ENCODE peak calls at places on chromosomes 7 and 10, in five cellular contexts. O is neuronal stem cell, N is H9, W is mesenchymal stem cell, E is H1. Q is an unnamed sample.

GRCh38 chr10:34280599-34281374 is 534.3 kb downstream of the PARD3 start:
- DNase-seq in W (peak; percentile 99), O (no peak), E (no peak), N (peak; percentile 43), Q (no peak)

GRCh38 chr10:71621783-71622526 is 97.6 kb downstream of the C10orf105 start:
- DNase-seq in W (peak; percentile 63), O (no peak), E (no peak), N (peak; percentile 61), Q (peak; percentile 67)

GRCh38 chr10:71985542-71986250 is 21.5 kb downstream of the CHST3 start:
- DNase-seq in N (no peak), O (no peak), W (peak; percentile 76), E (no peak), Q (no peak)

GRCh38 chr10:107865691-107866090 is 701.2 kb upstream of the SORCS1 start:
- DNase-seq in W (no peak), E (no peak), O (no peak), N (no peak), Q (no peak)

GRCh38 chr7:116633131-116633988 is 38.6 kb upstream of the MET start:
- DNase-seq in E (no peak), N (no peak), W (peak; percentile 14), O (no peak), Q (no peak)

GRCh38 chr10:14019983-14020668 is 310.6 kb downstream of the FRMD4A start:
- DNase-seq in E (no peak), W (no peak), N (no peak), O (no peak), Q (no peak)

GRCh38 chr7:125644113-125644512 is 714.5 kb upstream of the POT1 start:
- DNase-seq in W (no peak), N (no peak), E (no peak), O (no peak), Q (no peak)

GRCh38 chr10:49092477-49092876 is 22.8 kb downstream of the VSTM4 start:
- DNase-seq in W (no peak), E (no peak), N (peak; percentile 10), O (no peak), Q (no peak)

GRCh38 chr10:29255117-29255516 is 33.8 kb upstream of the LYZL1 start:
- DNase-seq in O (no peak), W (no peak), N (no peak), E (no peak), Q (no peak)

GRCh38 chr10:97659589-97659988 is 19.1 kb downstream of the PI4K2A start:
- DNase-seq in E (no peak), W (peak; percentile 13), N (no peak), O (no peak), Q (no peak)

GRCh38 chr7:75870557-75870956 is 8.3 kb upstream of the RHBDD2 start:
- DNase-seq in E (no peak), O (no peak), N (no peak), W (no peak), Q (no peak)

GRCh38 chr7:138032775-138033174 is 30.9 kb upstream of the CREB3L2 start:
- DNase-seq in E (no peak), N (no peak), W (no peak), O (no peak), Q (no peak)

GRCh38 chr10:62993121-62993520 is 140.0 kb upstream of the NRBF2 start:
- DNase-seq in O (no peak), E (no peak), N (no peak), W (no peak), Q (no peak)

GRCh38 chr7:6153646-6154541 is 118.5 kb downstream of the CYTH3 start:
- DNase-seq in W (no peak), O (no peak), E (no peak), N (no peak), Q (no peak)

GRCh38 chr7:82700739-82701138 is 257.2 kb upstream of the CACNA2D1 start:
- DNase-seq in W (no peak), N (no peak), E (no peak), O (no peak), Q (no peak)

GRCh38 chr10:132849546-132850031 is 63.6 kb upstream of the NKX6-2 start:
- DNase-seq in E (no peak), O (no peak), N (peak; percentile 28), W (no peak), Q (no peak)

GRCh38 chr7:31133497-31133896 is 81.4 kb downstream of the ADCYAP1R1 start:
- DNase-seq in N (no peak), O (no peak), W (no peak), E (no peak), Q (no peak)

GRCh38 chr7:22302193-22302592 is 54.8 kb downstream of the RAPGEF5 start:
- DNase-seq in E (no peak), W (no peak), O (no peak), N (no peak), Q (no peak)

GRCh38 chr7:37729160-37729559 is 45.6 kb downstream of the GPR141 start:
- DNase-seq in N (no peak), E (no peak), O (no peak), W (no peak), Q (no peak)

GRCh38 chr7:139695616-139696015 is 82.2 kb downstream of the HIPK2 start:
- DNase-seq in N (no peak), O (no peak), W (no peak), E (no peak), Q (no peak)

GRCh38 chr7:21200513-21200912 is 227.4 kb upstream of the SP4 start:
- DNase-seq in W (no peak), O (no peak), E (no peak), N (no peak), Q (no peak)

GRCh38 chr7:90817846-90818245 is 221.7 kb downstream of the CDK14 start:
- DNase-seq in W (no peak), O (no peak), E (no peak), N (no peak), Q (no peak)

GRCh38 chr10:88944813-88945212 is 7.8 kb downstream of the ACTA2 start:
- DNase-seq in W (no peak), N (no peak), O (no peak), E (no peak), Q (no peak)

GRCh38 chr7:157831143-157831900 is 494.5 kb downstream of the DNAJB6 start:
- DNase-seq in O (no peak), E (no peak), W (no peak), N (no peak), Q (no peak)

GRCh38 chr10:104342941-104343411 is 4.7 kb upstream of the ITPRIP start:
- DNase-seq in W (peak; percentile 56), E (no peak), O (no peak), N (no peak), Q (no peak)

GRCh38 chr7:47375121-47375551 is 206.8 kb downstream of the TNS3 start:
- DNase-seq in W (peak; percentile 51), O (no peak), E (no peak), N (no peak), Q (no peak)

GRCh38 chr7:72336887-72337821 is 75.0 kb downstream of the CALN1 start:
- DNase-seq in O (peak; percentile 37), E (peak; percentile 82), N (peak; percentile 53), W (no peak), Q (no peak)

GRCh38 chr10:26832960-26833359 is 27.8 kb downstream of the ABI1 start:
- DNase-seq in W (no peak), E (no peak), O (peak; percentile 14), N (no peak), Q (no peak)

GRCh38 chr7:84105582-84105981 is 89.0 kb downstream of the SEMA3A start:
- DNase-seq in O (no peak), W (peak; percentile 28), E (no peak), N (no peak), Q (no peak)

GRCh38 chr7:150374472-150374871 is 4.7 kb upstream of the ZNF775 start:
- DNase-seq in E (no peak), N (no peak), O (no peak), W (no peak), Q (no peak)

GRCh38 chr7:74009719-74010118 is 18.3 kb upstream of the ELN start:
- DNase-seq in N (no peak), O (no peak), E (no peak), W (no peak), Q (no peak)

GRCh38 chr10:88473989-88474883 is 108.9 kb downstream of the RNLS start:
- DNase-seq in E (no peak), W (no peak), N (no peak), O (no peak), Q (no peak)

GRCh38 chr7:11650030-11650429 is 182.0 kb downstream of the THSD7A start:
- DNase-seq in N (no peak), O (no peak), W (peak; percentile 5), E (no peak), Q (no peak)

GRCh38 chr7:44964384-44964830 is 14.4 kb downstream of the MYO1G start:
- DNase-seq in O (no peak), N (peak; percentile 56), W (peak; percentile 16), E (peak; percentile 55), Q (no peak)
- H2BK12ac ChIP-seq in O (no peak overlapping the region), N (no peak overlapping the region), W (no peak overlapping the region), E (no peak overlapping the region), Q (no peak overlapping the region)

GRCh38 chr10:33162248-33162575 is 172.3 kb downstream of the NRP1 start:
- DNase-seq in O (no peak), W (no peak), E (no peak), N (no peak), Q (no peak)
- H4K8ac ChIP-seq in O (no peak overlapping the region), W (no peak overlapping the region), E (no peak overlapping the region), N (no peak overlapping the region), Q (no peak overlapping the region)

GRCh38 chr10:35523670-35524225 is 81.4 kb upstream of the GJD4 start:
- DNase-seq in W (no peak), N (no peak), O (no peak), E (no peak), Q (no peak)
- H2BK12ac ChIP-seq in W (no peak overlapping the region), N (no peak overlapping the region), O (no peak overlapping the region), E (no peak overlapping the region), Q (no peak overlapping the region)

GRCh38 chr7:154928136-154929005 is 74.6 kb downstream of the PAXIP1 start:
- DNase-seq in E (no peak), N (no peak), O (peak; percentile 45), W (peak; percentile 93), Q (peak; percentile 90)

GRCh38 chr7:154927624-154928125 is 75.2 kb downstream of the PAXIP1 start:
- DNase-seq in E (peak; percentile 69), O (peak; percentile 61), N (peak; percentile 65), W (peak; percentile 87), Q (peak; percentile 84)

GRCh38 chr7:154931906-154932305 is 71.0 kb downstream of the PAXIP1 start:
- DNase-seq in W (peak; percentile 10), E (no peak), O (no peak), N (no peak), Q (no peak)

GRCh38 chr7:154929006-154929726 is 73.8 kb downstream of the PAXIP1 start:
- DNase-seq in W (no peak), O (no peak), E (no peak), N (no peak), Q (no peak)
- H4K8ac ChIP-seq in W (peak overlapping the region; percentile 24), O (no peak overlapping the region), E (peak overlapping the region; percentile 89), N (no peak overlapping the region), Q (peak overlapping the region; percentile 87)

GRCh38 chr7:35605760-35606159 is 89.2 kb downstream of the HERPUD2 start:
- DNase-seq in N (no peak), W (peak; percentile 88), O (no peak), E (no peak), Q (no peak)
- H2BK12ac ChIP-seq in N (no peak overlapping the region), W (no peak overlapping the region), O (no peak overlapping the region), E (no peak overlapping the region), Q (no peak overlapping the region)

Q was measured in trophoblast cell.